ENCODE peak calls at places on chromosomes 4 and X, in four cellular contexts. B is stromal cell of bone marrow, X is CMK, N is COR-L47. E is an unnamed sample.

GRCh38 chr4:169114341-169114974 is 104.4 kb upstream of the CBR4 start:
- DNase-seq in X (no peak), N (no peak), B (no peak), E (no peak)

GRCh38 chrX:9566150-9566621 is 101.3 kb downstream of the TBL1X start:
- DNase-seq in X (no peak), B (peak), N (no peak), E (peak)

GRCh38 chrX:139869796-139870195 is 63.1 kb downstream of the ATP11C start:
- DNase-seq in B (no peak), N (no peak), X (no peak), E (no peak)

GRCh38 chr4:7713757-7714156 is 225.9 kb downstream of the AFAP1 start:
- DNase-seq in N (no peak), B (no peak), X (no peak), E (no peak)

GRCh38 chr4:144579411-144580020 is 66.4 kb upstream of the HHIP start:
- DNase-seq in X (no peak), N (no peak), B (no peak), E (no peak)

GRCh38 chrX:118254611-118255010 is 91.3 kb upstream of the WDR44 start:
- DNase-seq in N (no peak), B (peak), X (peak), E (peak)

GRCh38 chrX:107571296-107571998 is 56.9 kb upstream of the PRPS1 start:
- DNase-seq in B (peak), X (no peak), N (no peak), E (peak)

GRCh38 chrX:109777749-109778148 is 44.7 kb upstream of the ACSL4 start:
- DNase-seq in X (no peak), B (no peak), N (no peak), E (no peak)

GRCh38 chr4:107261241-107261874 is 225.2 kb upstream of the DKK2 start:
- DNase-seq in N (no peak), X (no peak), B (no peak), E (no peak)

E was measured in AG20443.